ENCODE peak calls at places on chromosomes 6 and 20, in nine cellular contexts. V is fibroblast of pulmonary artery; X is WTC11; K is CD8-positive, alpha-beta T cell; C is A549; L is upper lobe of right lung; T is AG10803; Y is astrocyte; B is IMR-90. N is an unnamed sample.
A peak's percentile ranks its signal among the peaks of the same experiment; 100 is the strongest.

GRCh38 chr6:13268914-13269532 is 59.3 kb downstream of the TBC1D7 start:
- DNase-seq in V (peak; percentile 83), X (no peak), K (no peak), C (no peak), L (no peak), T (peak; percentile 87), Y (peak; percentile 75), B (peak; percentile 44), N (no peak)

GRCh38 chr20:62060631-62061541 is 4.8 kb downstream of the TAF4 start:
- DNase-seq in V (no peak), X (no peak), K (no peak), C (no peak), L (no peak), T (no peak), Y (no peak), B (no peak), N (peak; percentile 37)

GRCh38 chr6:1024587-1024986 is 287.3 kb upstream of the FOXQ1 start:
- DNase-seq in V (no peak), X (no peak), K (no peak), C (peak; percentile 15), L (no peak), T (peak; percentile 95), Y (peak; percentile 5), B (peak; percentile 82), N (no peak)

GRCh38 chr6:132687306-132687705 is 26.5 kb downstream of the VNN1 start:
- DNase-seq in V (peak; percentile 87), X (no peak), K (no peak), C (peak; percentile 13), L (no peak), T (peak; percentile 13), Y (peak; percentile 56), B (peak; percentile 87), N (no peak)

GRCh38 chr6:95431637-95432228 is 145.6 kb upstream of the MANEA start:
- DNase-seq in V (peak; percentile 67), X (peak; percentile 53), K (no peak), C (peak; percentile 5), L (no peak), T (peak; percentile 27), Y (peak; percentile 6), B (peak; percentile 40), N (no peak)

GRCh38 chr20:63101781-63102719 is 95.3 kb upstream of the BHLHE23 start:
- DNase-seq in V (peak; percentile 55), X (peak; percentile 40), K (peak; percentile 30), C (no peak), L (peak; percentile 71), T (peak; percentile 45), Y (peak; percentile 18), B (peak; percentile 24), N (peak; percentile 79)

GRCh38 chr6:62150048-62150663 is 135.9 kb downstream of the KHDRBS2 start:
- DNase-seq in V (peak; percentile 43), X (no peak), K (no peak), C (peak; percentile 0), L (no peak), T (peak; percentile 30), Y (no peak), B (peak; percentile 0), N (no peak)

GRCh38 chr20:37501940-37502339 is 19.1 kb upstream of the NNAT start:
- DNase-seq in V (no peak), X (peak; percentile 44), K (no peak), C (peak; percentile 24), L (no peak), T (no peak), Y (no peak), B (no peak), N (no peak)

GRCh38 chr20:44075191-44075949 is 111.6 kb downstream of the JPH2 start:
- DNase-seq in V (no peak), X (no peak), K (no peak), C (no peak), L (peak; percentile 45), T (no peak), Y (no peak), B (no peak), N (no peak)

GRCh38 chr6:31558631-31559500 is 11.5 kb downstream of the NFKBIL1 start:
- DNase-seq in V (peak; percentile 62), X (no peak), K (no peak), C (no peak), L (peak; percentile 74), T (peak; percentile 48), Y (no peak), B (no peak), N (peak; percentile 64)

GRCh38 chr20:50138120-50138478 is 15.4 kb downstream of the PEDS1 start:
- DNase-seq in V (no peak), X (no peak), K (no peak), C (no peak), L (no peak), T (no peak), Y (no peak), B (no peak), N (no peak)

GRCh38 chr6:63510353-63510686 is 62.0 kb upstream of the LOC128125822 start:
- DNase-seq in V (no peak), X (no peak), K (no peak), C (no peak), L (no peak), T (no peak), Y (no peak), B (no peak), N (no peak)

GRCh38 chr6:6749791-6750434 is 161.4 kb downstream of the LY86 start:
- DNase-seq in V (peak; percentile 90), X (no peak), K (no peak), C (peak; percentile 72), L (peak; percentile 73), T (peak; percentile 74), Y (peak; percentile 88), B (peak; percentile 97), N (no peak)
- TF ChIP-seq CTCF in V (no peak), X (no peak), K (no peak), C (no peak), L (no peak), T (no peak), Y (no peak), B (no peak), N (no peak)

DNA sequence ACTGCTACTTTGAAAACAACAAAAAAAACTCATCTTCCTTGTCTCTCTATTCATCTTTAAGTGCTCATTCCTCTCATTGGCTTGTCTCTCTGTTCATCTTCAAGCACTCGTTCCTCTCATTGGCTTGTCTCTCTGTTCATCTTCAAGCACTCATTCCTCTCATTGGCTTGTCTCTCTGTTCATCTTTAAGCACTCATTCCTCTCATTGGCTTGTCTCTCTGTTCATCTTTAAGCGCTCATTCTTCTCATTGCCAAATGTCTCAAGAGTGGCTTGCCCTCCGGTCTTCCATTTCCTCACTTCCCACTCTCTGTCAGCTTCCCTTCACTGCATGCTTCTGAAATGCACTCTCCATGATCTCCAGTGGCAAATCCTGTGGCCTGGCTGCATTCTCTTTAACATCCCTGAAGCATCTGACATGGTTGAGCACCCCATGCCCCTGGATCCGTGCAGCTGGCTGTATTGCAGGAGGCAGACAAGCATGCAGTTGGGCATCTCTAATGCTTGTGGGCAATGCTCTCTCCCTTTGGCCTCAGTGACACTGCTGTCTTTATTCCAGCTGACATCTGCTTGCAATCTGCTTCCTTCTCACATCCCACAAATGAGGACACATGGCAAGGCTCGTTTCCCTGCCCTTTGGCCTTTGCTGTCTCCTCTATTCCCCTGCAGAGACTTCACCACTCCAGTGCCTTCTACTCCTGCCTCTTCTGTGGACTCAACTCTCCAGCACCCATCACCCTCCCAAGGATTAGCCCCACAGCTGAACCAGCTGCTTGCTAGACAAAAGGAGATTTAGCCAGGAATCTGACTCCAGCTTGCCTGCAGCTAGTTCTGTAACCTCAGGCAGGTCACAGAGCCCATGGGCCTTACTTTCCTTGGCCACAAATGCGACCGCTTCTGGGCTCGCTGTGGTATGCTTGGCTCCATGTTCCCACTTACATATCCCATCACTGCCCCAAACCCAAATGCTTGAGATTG is 143.2 kb upstream of the SNX9 start:
- DNase-seq in V (no peak), X (no peak), K (no peak), C (no peak), L (no peak), T (peak; percentile 43), Y (no peak), B (no peak), N (no peak)
- TF ChIP-seq CTCF in V (no peak), X (no peak), K (no peak), C (no peak), L (no peak), T (no peak), Y (no peak), B (no peak), N (no peak)

GRCh38 chr6:122178988-122179387 is 220.5 kb upstream of the HSF2 start:
- DNase-seq in V (no peak), X (no peak), K (no peak), C (no peak), L (no peak), T (no peak), Y (no peak), B (no peak), N (no peak)

GRCh38 chr6:122187186-122187585 is 212.3 kb upstream of the HSF2 start:
- DNase-seq in V (no peak), X (no peak), K (no peak), C (no peak), L (no peak), T (no peak), Y (no peak), B (no peak), N (no peak)

GRCh38 chr6:122180132-122180531 is 219.3 kb upstream of the HSF2 start:
- DNase-seq in V (no peak), X (no peak), K (no peak), C (no peak), L (no peak), T (peak; percentile 28), Y (no peak), B (peak; percentile 13), N (no peak)

GRCh38 chr6:122184260-122184934 is 215.1 kb upstream of the HSF2 start:
- DNase-seq in V (peak; percentile 33), X (no peak), K (no peak), C (peak; percentile 2), L (no peak), T (peak; percentile 50), Y (peak; percentile 16), B (peak; percentile 47), N (no peak)
- TF ChIP-seq CTCF in V (peak; percentile 40), X (no peak), K (no peak), C (peak; percentile 51), L (peak; percentile 42), T (peak; percentile 66), Y (peak; percentile 47), B (peak; percentile 64), N (peak; percentile 89)

GRCh38 chr6:33384581-33385020 is 7.0 kb upstream of the KIFC1 start:
- DNase-seq in V (peak; percentile 83), X (no peak), K (no peak), C (peak; percentile 64), L (no peak), T (peak; percentile 82), Y (peak; percentile 52), B (peak; percentile 80), N (no peak)
- TF ChIP-seq CTCF in V (peak; percentile 60), X (no peak), K (no peak), C (peak; percentile 37), L (peak; percentile 31), T (peak; percentile 66), Y (peak; percentile 42), B (peak; percentile 61), N (peak; percentile 75)

N was measured in chondrocyte.